ENCODE peak calls at places on chromosome 13, in ten cellular contexts. One of them, this sample, is unnamed.

GRCh38 chr13:75480691-75481175 is 1.2 kb downstream of the TBC1D4 start:
- DNase-seq in tibial nerve: peak
- DNase-seq in A549: peak
- DNase-seq in stimulated activated CD8-positive, alpha-beta memory T cell treated with anti-CD3 and anti-CD28 coated beads, Interleukin-15, amount 100 ng/mL, for 4 hours: no peak
- DNase-seq in upper lobe of left lung: peak
- DNase-seq in LHCN-M2: peak
- DNase-seq in NCI-H2081: peak
- DNase-seq in fibroblast of the aortic adventitia: peak
- DNase-seq in T-helper 1 cell: no peak
- DNase-seq in activated CD4-positive, alpha-beta T cell treated with anti-CD3 and anti-CD28 coated beads, Interleukin-2, amount 50 U/mL, for 24 hours: no peak
- DNase-seq in this sample: peak

GRCh38 chr13:79440958-79441553 is 35.0 kb upstream of the RBM26 start:
- DNase-seq in tibial nerve: no peak
- DNase-seq in NCI-H2081: no peak
- DNase-seq in A549: no peak
- DNase-seq in upper lobe of left lung: no peak
- DNase-seq in stimulated activated CD8-positive, alpha-beta memory T cell treated with anti-CD3 and anti-CD28 coated beads, Interleukin-15, amount 100 ng/mL, for 4 hours: no peak
- DNase-seq in fibroblast of the aortic adventitia: no peak
- DNase-seq in T-helper 1 cell: no peak
- DNase-seq in LHCN-M2: no peak
- DNase-seq in activated CD4-positive, alpha-beta T cell treated with anti-CD3 and anti-CD28 coated beads, Interleukin-2, amount 50 U/mL, for 24 hours: no peak
- DNase-seq in this sample: no peak

GRCh38 chr13:41825691-41826090 is 135.2 kb downstream of the VWA8 start:
- DNase-seq in A549: no peak
- DNase-seq in tibial nerve: no peak
- DNase-seq in activated CD4-positive, alpha-beta T cell treated with anti-CD3 and anti-CD28 coated beads, Interleukin-2, amount 50 U/mL, for 24 hours: no peak
- DNase-seq in LHCN-M2: no peak
- DNase-seq in stimulated activated CD8-positive, alpha-beta memory T cell treated with anti-CD3 and anti-CD28 coated beads, Interleukin-15, amount 100 ng/mL, for 4 hours: no peak
- DNase-seq in upper lobe of left lung: no peak
- DNase-seq in fibroblast of the aortic adventitia: no peak
- DNase-seq in NCI-H2081: no peak
- DNase-seq in T-helper 1 cell: no peak
- DNase-seq in this sample: no peak

GRCh38 chr13:38180100-38180499 is 169.6 kb upstream of the UFM1 start:
- DNase-seq in tibial nerve: no peak
- DNase-seq in LHCN-M2: peak
- DNase-seq in stimulated activated CD8-positive, alpha-beta memory T cell treated with anti-CD3 and anti-CD28 coated beads, Interleukin-15, amount 100 ng/mL, for 4 hours: no peak
- DNase-seq in activated CD4-positive, alpha-beta T cell treated with anti-CD3 and anti-CD28 coated beads, Interleukin-2, amount 50 U/mL, for 24 hours: no peak
- DNase-seq in fibroblast of the aortic adventitia: peak
- DNase-seq in A549: no peak
- DNase-seq in T-helper 1 cell: no peak
- DNase-seq in NCI-H2081: no peak
- DNase-seq in upper lobe of left lung: no peak
- DNase-seq in this sample: peak

GRCh38 chr13:30276178-30276577 is 31.2 kb downstream of the KATNAL1 start:
- DNase-seq in LHCN-M2: peak
- DNase-seq in stimulated activated CD8-positive, alpha-beta memory T cell treated with anti-CD3 and anti-CD28 coated beads, Interleukin-15, amount 100 ng/mL, for 4 hours: no peak
- DNase-seq in activated CD4-positive, alpha-beta T cell treated with anti-CD3 and anti-CD28 coated beads, Interleukin-2, amount 50 U/mL, for 24 hours: no peak
- DNase-seq in tibial nerve: no peak
- DNase-seq in A549: no peak
- DNase-seq in upper lobe of left lung: no peak
- DNase-seq in T-helper 1 cell: no peak
- DNase-seq in NCI-H2081: no peak
- DNase-seq in fibroblast of the aortic adventitia: no peak
- DNase-seq in this sample: peak

GRCh38 chr13:92823059-92823458 is 403.5 kb upstream of the GPC6 start:
- DNase-seq in A549: no peak
- DNase-seq in activated CD4-positive, alpha-beta T cell treated with anti-CD3 and anti-CD28 coated beads, Interleukin-2, amount 50 U/mL, for 24 hours: no peak
- DNase-seq in stimulated activated CD8-positive, alpha-beta memory T cell treated with anti-CD3 and anti-CD28 coated beads, Interleukin-15, amount 100 ng/mL, for 4 hours: no peak
- DNase-seq in upper lobe of left lung: no peak
- DNase-seq in tibial nerve: no peak
- DNase-seq in T-helper 1 cell: no peak
- DNase-seq in fibroblast of the aortic adventitia: no peak
- DNase-seq in NCI-H2081: peak
- DNase-seq in LHCN-M2: no peak
- DNase-seq in this sample: no peak

GRCh38 chr13:97726664-97727235 is 226.7 kb upstream of the IPO5 start:
- DNase-seq in tibial nerve: peak
- DNase-seq in stimulated activated CD8-positive, alpha-beta memory T cell treated with anti-CD3 and anti-CD28 coated beads, Interleukin-15, amount 100 ng/mL, for 4 hours: no peak
- DNase-seq in LHCN-M2: no peak
- DNase-seq in upper lobe of left lung: no peak
- DNase-seq in NCI-H2081: no peak
- DNase-seq in fibroblast of the aortic adventitia: peak
- DNase-seq in T-helper 1 cell: no peak
- DNase-seq in A549: no peak
- DNase-seq in activated CD4-positive, alpha-beta T cell treated with anti-CD3 and anti-CD28 coated beads, Interleukin-2, amount 50 U/mL, for 24 hours: no peak
- DNase-seq in this sample: no peak

GRCh38 chr13:35649162-35649561 is 172.7 kb upstream of the MAB21L1 start:
- DNase-seq in LHCN-M2: no peak
- DNase-seq in activated CD4-positive, alpha-beta T cell treated with anti-CD3 and anti-CD28 coated beads, Interleukin-2, amount 50 U/mL, for 24 hours: no peak
- DNase-seq in fibroblast of the aortic adventitia: peak
- DNase-seq in A549: no peak
- DNase-seq in NCI-H2081: no peak
- DNase-seq in T-helper 1 cell: no peak
- DNase-seq in upper lobe of left lung: no peak
- DNase-seq in stimulated activated CD8-positive, alpha-beta memory T cell treated with anti-CD3 and anti-CD28 coated beads, Interleukin-15, amount 100 ng/mL, for 4 hours: no peak
- DNase-seq in tibial nerve: peak
- DNase-seq in this sample: no peak

GRCh38 chr13:51577690-51578089 is 6.6 kb upstream of the WDFY2 start:
- DNase-seq in LHCN-M2: no peak
- DNase-seq in fibroblast of the aortic adventitia: no peak
- DNase-seq in T-helper 1 cell: no peak
- DNase-seq in NCI-H2081: no peak
- DNase-seq in upper lobe of left lung: no peak
- DNase-seq in activated CD4-positive, alpha-beta T cell treated with anti-CD3 and anti-CD28 coated beads, Interleukin-2, amount 50 U/mL, for 24 hours: no peak
- DNase-seq in stimulated activated CD8-positive, alpha-beta memory T cell treated with anti-CD3 and anti-CD28 coated beads, Interleukin-15, amount 100 ng/mL, for 4 hours: no peak
- DNase-seq in tibial nerve: no peak
- DNase-seq in A549: no peak
- DNase-seq in this sample: no peak

GRCh38 chr13:98792321-98792720 is 39.8 kb upstream of the SLC15A1 start:
- DNase-seq in T-helper 1 cell: no peak
- DNase-seq in stimulated activated CD8-positive, alpha-beta memory T cell treated with anti-CD3 and anti-CD28 coated beads, Interleukin-15, amount 100 ng/mL, for 4 hours: no peak
- DNase-seq in activated CD4-positive, alpha-beta T cell treated with anti-CD3 and anti-CD28 coated beads, Interleukin-2, amount 50 U/mL, for 24 hours: no peak
- DNase-seq in upper lobe of left lung: no peak
- DNase-seq in A549: no peak
- DNase-seq in NCI-H2081: no peak
- DNase-seq in tibial nerve: no peak
- DNase-seq in LHCN-M2: no peak
- DNase-seq in fibroblast of the aortic adventitia: no peak
- DNase-seq in this sample: no peak

GRCh38 chr13:79988573-79988972 is 352.4 kb downstream of the SPRY2 start:
- DNase-seq in T-helper 1 cell: no peak
- DNase-seq in A549: no peak
- DNase-seq in tibial nerve: no peak
- DNase-seq in NCI-H2081: no peak
- DNase-seq in stimulated activated CD8-positive, alpha-beta memory T cell treated with anti-CD3 and anti-CD28 coated beads, Interleukin-15, amount 100 ng/mL, for 4 hours: no peak
- DNase-seq in upper lobe of left lung: no peak
- DNase-seq in fibroblast of the aortic adventitia: peak
- DNase-seq in LHCN-M2: peak
- DNase-seq in activated CD4-positive, alpha-beta T cell treated with anti-CD3 and anti-CD28 coated beads, Interleukin-2, amount 50 U/mL, for 24 hours: no peak
- DNase-seq in this sample: peak

GRCh38 chr13:99124695-99125334 is 75.8 kb upstream of the UBAC2 start:
- DNase-seq in A549: peak
- DNase-seq in stimulated activated CD8-positive, alpha-beta memory T cell treated with anti-CD3 and anti-CD28 coated beads, Interleukin-15, amount 100 ng/mL, for 4 hours: no peak
- DNase-seq in upper lobe of left lung: no peak
- DNase-seq in fibroblast of the aortic adventitia: peak
- DNase-seq in T-helper 1 cell: no peak
- DNase-seq in LHCN-M2: peak
- DNase-seq in activated CD4-positive, alpha-beta T cell treated with anti-CD3 and anti-CD28 coated beads, Interleukin-2, amount 50 U/mL, for 24 hours: no peak
- DNase-seq in tibial nerve: no peak
- DNase-seq in NCI-H2081: no peak
- DNase-seq in this sample: peak

This sample was measured in M059J.